ENCODE peak calls at places on chromosome 22, in four cellular contexts. M is transverse colon, P is HFFc6, T is pancreas. V is an unnamed sample.

GRCh38 chr22:50694099-50694498 is 21.5 kb downstream of the SHANK3 start:
- DNase-seq in M (no peak), P (no peak), T (no peak), V (peak)

GRCh38 chr22:35805466-35805865 is 87.8 kb downstream of the APOL5 start:
- DNase-seq in M (no peak), P (no peak), T (no peak), V (no peak)

GRCh38 chr22:17754233-17754925 is 19.9 kb downstream of the BID start:
- DNase-seq in M (no peak), P (no peak), T (peak), V (no peak)

GRCh38 chr22:29266564-29267461 is 968 bp downstream of the RHBDD3 start:
- DNase-seq in M (no peak), P (no peak), T (no peak), V (no peak)

GRCh38 chr22:29219881-29220670 is 14.4 kb downstream of the EMID1 start:
- DNase-seq in M (no peak), P (no peak), T (peak), V (no peak)

GRCh38 chr22:16824718-16825687 is at the start of gene XKR3:
- DNase-seq in M (no peak), P (no peak), T (no peak), V (no peak)

GRCh38 chr22:35986085-35986484 is 42.5 kb downstream of the RBFOX2 start:
- DNase-seq in M (no peak), P (no peak), T (no peak), V (no peak)

GRCh38 chr22:25110846-25111578 is 88.6 kb upstream of the CRYBB3 start:
- DNase-seq in M (peak), P (peak), T (peak), V (peak)

GRCh38 chr22:29503811-29504372 is 23.9 kb downstream of the NEFH start:
- DNase-seq in M (peak), P (peak), T (no peak), V (no peak)

GRCh38 chr22:37824674-37825641 is 1.8 kb downstream of the GALR3 start:
- DNase-seq in M (no peak), P (no peak), T (no peak), V (no peak)

GRCh38 chr22:48254311-48254873 is 1491.9 kb downstream of the TBC1D22A start:
- DNase-seq in M (peak), P (no peak), T (no peak), V (no peak)

GRCh38 chr22:24819941-24820461 is 14.0 kb downstream of the SGSM1 start:
- DNase-seq in M (peak), P (no peak), T (peak), V (peak)

GRCh38 chr22:30781271-30781875 is 86.7 kb downstream of the OSBP2 start:
- DNase-seq in M (no peak), P (peak), T (no peak), V (no peak)

GRCh38 chr22:30562391-30562790 is 12.1 kb downstream of the GAL3ST1 start:
- DNase-seq in M (no peak), P (no peak), T (no peak), V (no peak)

GRCh38 chr22:43861529-43861928 is 784 bp downstream of the SULT4A1 start:
- DNase-seq in M (no peak), P (no peak), T (no peak), V (peak)

GRCh38 chr22:49827307-49827852 is 293 bp downstream of the BRD1 start:
- DNase-seq in M (no peak), P (no peak), T (no peak), V (no peak)

GRCh38 chr22:44926491-44927415 is 83.1 kb downstream of the PHF21B start:
- DNase-seq in M (no peak), P (no peak), T (peak), V (no peak)

GRCh38 chr22:36015806-36016519 is 12.7 kb downstream of the RBFOX2 start:
- DNase-seq in M (no peak), P (no peak), T (no peak), V (no peak)

GRCh38 chr22:25622011-25622410 is 57.5 kb downstream of the GRK3 start:
- DNase-seq in M (no peak), P (no peak), T (no peak), V (no peak)

GRCh38 chr22:48943567-48944432 is 883.9 kb downstream of the BRD1 start:
- DNase-seq in M (peak), P (no peak), T (peak), V (peak)

GRCh38 chr22:18031670-18032454 is 7.5 kb upstream of the MICAL3 start:
- DNase-seq in M (no peak), P (peak), T (no peak), V (peak)

GRCh38 chr22:22882033-22882717 is 5.4 kb upstream of the IGLL5 start:
- DNase-seq in M (peak), P (no peak), T (no peak), V (no peak)

GRCh38 chr22:17924735-17925727 is 99.3 kb downstream of the MICAL3 start:
- DNase-seq in M (no peak), P (no peak), T (no peak), V (no peak)

GRCh38 chr22:32127904-32128303 is 31.2 kb downstream of the C22orf42 start:
- DNase-seq in M (no peak), P (no peak), T (no peak), V (no peak)

GRCh38 chr22:36073476-36073875 is 44.9 kb upstream of the RBFOX2 start:
- DNase-seq in M (no peak), P (peak), T (no peak), V (no peak)

GRCh38 chr22:26783886-26784285 is 126.5 kb downstream of the MIAT start:
- DNase-seq in M (no peak), P (no peak), T (no peak), V (no peak)

GRCh38 chr22:44952863-44953790 is 56.7 kb downstream of the PHF21B start:
- DNase-seq in M (no peak), P (no peak), T (no peak), V (no peak)

GRCh38 chr22:35575116-35575748 is 34.6 kb downstream of the RASD2 start:
- DNase-seq in M (no peak), P (no peak), T (no peak), V (no peak)

GRCh38 chr22:24965822-24966626 is 13.5 kb downstream of the KIAA1671 start:
- DNase-seq in M (peak), P (no peak), T (peak), V (no peak)

GRCh38 chr22:36145881-36146280 is 14.7 kb downstream of the APOL3 start:
- DNase-seq in M (no peak), P (no peak), T (no peak), V (no peak)

GRCh38 chr22:37690901-37691504 is 4.9 kb downstream of the NOL12 start:
- DNase-seq in M (no peak), P (no peak), T (no peak), V (no peak)

GRCh38 chr22:32994046-32994827 is 63.9 kb downstream of the SYN3 start:
- DNase-seq in M (no peak), P (no peak), T (no peak), V (peak)

GRCh38 chr22:48240165-48240934 is 1477.9 kb downstream of the TBC1D22A start:
- DNase-seq in M (no peak), P (no peak), T (no peak), V (no peak)

GRCh38 chr22:30286813-30287625 is 2.3 kb downstream of the CASTOR1 start:
- DNase-seq in M (peak), P (no peak), T (peak), V (no peak)

GRCh38 chr22:37126383-37126782 is 16.9 kb upstream of the TMPRSS6 start:
- DNase-seq in M (no peak), P (no peak), T (peak), V (no peak)

GRCh38 chr22:25903294-25903693 is 161.3 kb downstream of the MYO18B start:
- DNase-seq in M (no peak), P (no peak), T (no peak), V (no peak)

GRCh38 chr22:23133922-23134321 is 7.9 kb downstream of the RSPH14 start:
- DNase-seq in M (no peak), P (no peak), T (no peak), V (no peak)

GRCh38 chr22:18083406-18083805 is 5.6 kb downstream of the PEX26 start:
- DNase-seq in M (no peak), P (no peak), T (no peak), V (no peak)

GRCh38 chr22:40342521-40342920 is 3.8 kb upstream of the ADSL start:
- DNase-seq in M (no peak), P (no peak), T (no peak), V (no peak)
- TF ChIP-seq CTCF in M (no peak), P (no peak), T (no peak), V (no peak)

DNA sequence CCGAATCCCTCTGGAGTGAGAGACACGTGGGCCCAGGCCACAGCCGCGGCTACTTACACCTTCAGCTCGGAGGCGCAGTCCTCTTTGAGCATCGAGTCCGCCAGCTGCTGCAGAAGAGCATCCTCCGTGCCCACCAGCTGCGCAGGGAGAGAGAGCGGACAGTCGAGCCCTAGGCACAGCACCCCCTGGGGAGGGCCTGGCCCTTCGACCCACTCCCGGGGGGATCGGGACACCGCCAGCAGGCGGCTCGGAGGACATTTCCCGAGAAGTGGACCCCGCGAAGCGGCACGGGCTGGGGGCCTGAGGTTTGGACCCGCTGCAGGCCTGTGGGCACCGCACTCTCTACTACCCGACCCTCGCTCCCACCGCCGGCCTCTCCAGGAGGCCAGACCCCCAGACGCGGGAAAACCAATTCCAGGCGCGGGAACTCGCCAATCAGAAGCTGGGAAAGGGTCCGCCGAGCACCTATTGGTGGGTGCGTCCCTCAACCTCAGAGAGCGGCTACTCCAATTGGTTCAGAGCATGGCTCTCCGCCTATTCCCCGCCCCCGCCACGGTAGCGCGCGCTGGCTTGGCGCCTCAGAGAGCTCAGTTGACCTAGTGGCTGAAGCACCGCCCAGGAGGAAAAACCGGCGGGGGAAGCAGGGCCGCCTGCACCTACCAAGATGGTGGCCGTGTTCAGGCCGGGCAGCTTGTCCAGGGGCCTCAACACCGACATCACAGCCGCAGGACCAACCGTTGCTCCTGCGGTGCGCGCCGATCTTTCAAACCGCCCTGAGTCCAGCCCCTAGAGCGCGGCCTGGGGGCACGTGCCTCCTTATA is at the start of gene CENPM:
- DNase-seq in M (peak), P (peak), T (peak), V (peak)
- TF ChIP-seq CTCF in M (no peak), P (peak), T (no peak), V (no peak)

DNA sequence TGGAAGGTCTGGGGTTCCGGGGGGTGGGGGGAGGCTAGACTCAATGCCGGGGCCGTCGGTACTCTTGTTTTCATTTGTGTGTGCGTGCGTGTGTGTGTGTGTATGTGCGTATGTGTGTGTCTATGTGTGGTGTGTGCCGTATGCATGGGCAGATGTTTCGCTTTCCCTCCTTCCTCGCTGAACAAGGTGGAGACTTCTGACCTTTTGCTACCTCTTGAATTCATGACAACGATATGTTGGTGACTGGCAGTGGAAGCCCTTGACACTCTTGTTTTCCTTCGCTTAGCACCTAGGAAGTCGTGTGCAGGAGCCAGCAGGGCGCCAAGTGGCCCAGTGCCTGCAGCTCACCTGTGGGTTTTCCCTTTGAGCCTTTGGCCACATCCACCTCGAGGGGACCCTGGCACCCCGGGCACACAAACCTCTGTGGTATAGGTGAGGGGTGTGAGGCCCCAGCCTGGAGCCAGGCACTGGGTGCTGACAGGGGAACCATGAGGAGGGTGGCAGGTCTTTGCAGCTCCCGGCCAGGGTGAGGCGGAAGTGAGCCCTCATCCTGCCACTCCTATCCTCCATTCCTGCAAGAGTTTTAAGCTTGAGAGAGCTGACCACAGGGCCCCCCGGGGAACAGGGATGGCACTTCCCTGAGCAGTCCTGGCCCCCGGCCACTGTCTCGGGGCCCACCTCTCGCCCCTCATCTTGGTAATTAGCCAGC is 19.3 kb upstream of the TMEM191C start:
- DNase-seq in M (no peak), P (no peak), T (peak), V (no peak)
- TF ChIP-seq CTCF in M (no peak), P (peak), T (no peak), V (no peak)

GRCh38 chr22:46317646-46318045 is 17.9 kb upstream of the TRMU start:
- DNase-seq in M (no peak), P (no peak), T (peak), V (no peak)
- TF ChIP-seq CTCF in M (no peak), P (no peak), T (no peak), V (no peak)

DNA sequence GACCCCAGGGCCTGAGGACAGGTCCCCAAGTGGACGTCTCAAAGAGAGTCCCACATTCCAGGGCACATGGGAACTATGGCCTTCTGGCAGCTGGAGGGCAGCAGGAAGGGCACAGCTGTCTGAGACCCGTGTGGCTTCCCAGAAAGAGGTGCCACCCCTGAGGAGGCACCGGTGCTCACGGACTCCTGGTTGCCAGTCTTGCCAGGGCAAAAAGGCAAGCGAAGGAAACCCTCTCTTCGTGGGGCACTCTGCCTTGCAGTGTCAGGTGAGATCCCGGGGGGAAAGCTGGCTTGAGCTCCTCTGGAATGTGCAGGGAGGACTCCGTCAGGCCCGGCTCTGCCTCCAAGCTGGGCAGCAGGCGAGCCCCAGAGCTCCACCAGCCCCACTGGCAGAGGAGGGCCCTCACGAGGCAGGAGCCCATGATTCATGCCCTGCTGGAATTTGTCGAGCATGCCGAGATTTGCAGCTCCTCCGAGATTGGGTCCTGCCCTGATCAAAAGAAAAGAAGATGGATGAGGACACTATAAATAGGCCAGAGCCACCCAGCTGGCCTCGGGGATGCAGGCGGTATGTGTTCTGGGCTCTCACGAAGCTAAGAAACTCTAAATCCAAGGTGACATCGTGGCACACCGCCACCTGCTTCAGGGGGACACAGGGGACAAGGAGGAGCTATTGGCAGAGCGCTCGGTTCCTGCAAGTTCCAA is 9.9 kb upstream of the CELSR1 start:
- DNase-seq in M (no peak), P (peak), T (no peak), V (no peak)
- TF ChIP-seq CTCF in M (no peak), P (no peak), T (no peak), V (no peak)

GRCh38 chr22:19723990-19724827 is 870 bp downstream of the GP1BB start:
- DNase-seq in M (no peak), P (no peak), T (no peak), V (no peak)

GRCh38 chr22:19722175-19722914 is 994 bp upstream of the GP1BB start:
- DNase-seq in M (no peak), P (no peak), T (peak), V (no peak)

GRCh38 chr22:19724927-19725661 is 1.8 kb downstream of the GP1BB start:
- DNase-seq in M (no peak), P (no peak), T (no peak), V (no peak)

GRCh38 chr22:19722915-19723164 is 499 bp upstream of the GP1BB start:
- DNase-seq in M (no peak), P (no peak), T (peak), V (no peak)

GRCh38 chr22:19723165-19723989 is at the start of gene GP1BB:
- DNase-seq in M (peak), P (no peak), T (peak), V (no peak)
- TF ChIP-seq CTCF in M (peak), P (no peak), T (no peak), V (no peak)

DNA sequence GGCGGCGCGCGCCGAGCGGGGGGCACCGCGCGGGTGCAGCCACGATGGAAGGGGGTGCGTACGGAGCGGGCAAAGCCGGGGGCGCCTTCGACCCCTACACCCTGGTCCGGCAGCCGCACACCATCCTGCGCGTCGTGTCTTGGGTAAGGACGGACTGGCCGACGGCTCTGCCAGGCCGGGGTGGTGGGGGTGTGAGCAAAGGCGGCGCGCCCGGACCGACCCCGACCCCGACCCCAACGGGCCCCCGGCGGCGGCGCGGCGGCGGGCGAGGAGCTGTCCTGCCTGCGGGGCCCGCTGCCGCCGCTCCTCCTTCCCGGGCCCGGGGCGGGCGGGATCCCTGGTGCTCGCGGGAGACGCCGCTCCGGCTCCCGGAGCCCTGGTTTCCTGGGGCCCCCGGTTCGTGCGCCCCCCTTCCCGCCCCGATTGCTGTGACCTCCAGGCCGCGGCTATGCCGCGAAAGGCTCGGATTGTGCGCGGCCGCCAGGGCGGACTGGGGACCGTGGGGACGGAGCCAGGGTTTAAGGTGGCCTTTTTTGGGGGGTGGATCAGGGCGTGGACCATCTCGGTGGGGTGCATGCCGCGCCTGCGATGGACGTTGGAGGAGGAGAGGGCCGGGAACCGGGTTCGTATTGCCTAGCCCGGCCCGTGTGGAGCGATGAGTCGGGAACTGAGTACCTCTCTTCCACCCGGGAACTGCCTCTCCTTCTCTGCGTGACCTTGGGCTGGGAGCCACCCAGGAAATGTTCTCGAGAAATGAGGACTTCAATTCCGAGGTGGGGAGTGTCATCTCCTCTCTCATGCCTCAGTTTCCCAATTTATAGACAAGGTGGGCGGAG is at the start of gene SYNGR1:
- DNase-seq in M (no peak), P (no peak), T (peak), V (no peak)
- TF ChIP-seq CTCF in M (no peak), P (no peak), T (no peak), V (no peak)

DNA sequence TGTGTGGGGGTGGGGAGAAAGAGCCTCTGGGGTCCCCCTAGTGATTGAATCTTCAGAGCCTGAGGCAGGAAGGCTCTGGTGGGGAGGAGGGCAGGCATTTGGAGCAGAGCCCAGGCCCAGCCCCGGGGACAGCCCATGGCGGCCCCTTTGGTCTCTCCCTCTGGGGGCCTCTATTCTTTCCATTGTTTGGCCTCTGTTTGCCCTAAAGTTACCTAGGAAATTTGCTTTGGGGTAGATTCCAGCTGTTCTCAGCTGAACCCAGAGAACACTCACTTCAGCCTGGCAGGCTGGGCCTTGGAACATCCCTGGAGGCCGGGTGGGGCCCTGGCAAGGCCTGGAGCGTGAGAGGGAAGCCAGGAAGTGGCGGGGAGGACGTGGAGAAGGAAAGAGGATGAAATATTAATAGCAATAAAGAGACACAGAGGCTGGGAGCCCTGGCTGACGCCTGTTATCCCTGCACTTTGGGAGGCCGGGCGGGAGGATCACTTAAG is 22.9 kb upstream of the A4GALT start:
- DNase-seq in M (peak), P (no peak), T (no peak), V (no peak)
- TF ChIP-seq CTCF in M (no peak), P (no peak), T (no peak), V (no peak)